ENCODE peak calls at places on chromosomes 13 and 19, in eight cellular contexts. O is uterus, S is NAMALWA, I is bronchial epithelial cell, E is left lung, H is heart left ventricle, K is iPS-NIHi11, Q is cardiac muscle cell. X is an unnamed sample.

GRCh38 chr19:40147693-40148347 is 43.4 kb upstream of the MAP3K10 start:
- DNase-seq in S (no peak), K (no peak), H (no peak), I (peak), E (no peak), Q (no peak), O (no peak), X (no peak)

GRCh38 chr13:65090191-65090590 is 2139.9 kb downstream of the PCDH9 start:
- DNase-seq in K (no peak), H (no peak), Q (no peak), E (no peak), I (no peak), S (no peak), O (no peak), X (no peak)

GRCh38 chr13:47112205-47112896 is 215.5 kb upstream of the HTR2A start:
- DNase-seq in H (no peak), I (peak), E (no peak), S (no peak), Q (no peak), O (no peak), K (peak), X (no peak)

GRCh38 chr19:55304279-55304978 is 20.6 kb downstream of the BRSK1 start:
- DNase-seq in Q (peak), H (no peak), S (peak), E (no peak), O (no peak), K (peak), I (peak), X (peak)

GRCh38 chr19:53874384-53874995 is 6.8 kb downstream of the MYADM start:
- DNase-seq in S (no peak), K (no peak), Q (no peak), O (no peak), H (no peak), E (no peak), I (no peak), X (no peak)

GRCh38 chr13:44293908-44294735 is 79.5 kb upstream of the SERP2 start:
- DNase-seq in S (no peak), K (no peak), E (no peak), O (no peak), Q (no peak), I (peak), H (no peak), X (no peak)

GRCh38 chr13:41649659-41650058 is 192.3 kb downstream of the RGCC start:
- DNase-seq in S (peak), H (no peak), I (no peak), E (no peak), O (no peak), K (peak), Q (peak), X (no peak)

GRCh38 chr13:98327326-98328314 is 150.6 kb upstream of the RNF113B start:
- DNase-seq in O (no peak), K (peak), I (no peak), S (no peak), Q (peak), H (no peak), E (no peak), X (peak)

GRCh38 chr19:40238775-40239174 is 12.3 kb upstream of the CCNP start:
- DNase-seq in I (no peak), K (no peak), O (no peak), E (no peak), Q (no peak), H (no peak), S (no peak), X (no peak)

GRCh38 chr19:10898633-10899032 is 27.3 kb downstream of the CARM1 start:
- DNase-seq in E (no peak), Q (no peak), O (no peak), K (peak), I (no peak), H (no peak), S (no peak), X (no peak)

GRCh38 chr13:113954046-113954841 is 19.6 kb downstream of the C13orf46 start:
- DNase-seq in S (no peak), K (no peak), O (no peak), I (no peak), Q (no peak), H (no peak), E (no peak), X (no peak)

GRCh38 chr19:604355-604754 is 14.7 kb downstream of the HCN2 start:
- DNase-seq in I (no peak), H (no peak), Q (no peak), E (no peak), O (no peak), K (peak), S (peak), X (no peak)

GRCh38 chr19:16849168-16849567 is 20.0 kb downstream of the SIN3B start:
- DNase-seq in S (no peak), O (no peak), Q (no peak), E (no peak), H (no peak), K (no peak), I (peak), X (no peak)

X was measured in HAP-1.